ENCODE peak calls at places on chromosomes 1 and 21, in six cellular contexts. I is GM12891, K is HepG2, Z is H1, N is K562, L is GM12878. J is an unnamed sample.

GRCh38 chr21:17495680-17496079 is 17.2 kb upstream of the CXADR start:
- DNase-seq in I (no peak), K (peak; percentile 71), Z (no peak), N (no peak), L (no peak), J (no peak)

GRCh38 chr21:43865471-43866181 is 603 bp downstream of the AGPAT3 start:
- DNase-seq in I (peak; percentile 59), K (no peak), Z (peak; percentile 56), N (peak; percentile 86), L (no peak), J (peak; percentile 76)

GRCh38 chr21:17612565-17613241 is at the start of gene BTG3:
- DNase-seq in I (peak; percentile 86), K (peak; percentile 47), Z (peak; percentile 88), N (peak; percentile 94), L (no peak), J (peak; percentile 82)

GRCh38 chr1:85580046-85580411 is 532 bp upstream of the CCN1 start:
- DNase-seq in I (peak; percentile 18), K (peak; percentile 76), Z (peak; percentile 56), N (no peak), L (no peak), J (no peak)

GRCh38 chr21:14531927-14532326 is 14.2 kb downstream of the SAMSN1 start:
- DNase-seq in I (no peak), K (no peak), Z (no peak), N (no peak), L (no peak), J (no peak)

GRCh38 chr21:38984982-38985422 is 179.3 kb downstream of the ETS2 start:
- DNase-seq in I (no peak), K (no peak), Z (no peak), N (no peak), L (no peak), J (no peak)

GRCh38 chr1:107669996-107670395 is 295.0 kb downstream of the VAV3 start:
- DNase-seq in I (no peak), K (no peak), Z (no peak), N (no peak), L (no peak), J (no peak)

GRCh38 chr21:33071878-33072306 is 2.0 kb downstream of the OLIG1 start:
- DNase-seq in I (no peak), K (no peak), Z (peak; percentile 54), N (no peak), L (no peak), J (no peak)

GRCh38 chr1:162538815-162539431 is 22.6 kb upstream of the UAP1 start:
- DNase-seq in I (no peak), K (peak; percentile 9), Z (no peak), N (no peak), L (no peak), J (no peak)

GRCh38 chr1:238642231-238642630 is 744.1 kb upstream of the CHRM3 start:
- DNase-seq in I (no peak), K (no peak), Z (no peak), N (no peak), L (no peak), J (no peak)

GRCh38 chr1:15064217-15064929 is 89.2 kb upstream of the TMEM51 start:
- DNase-seq in I (no peak), K (no peak), Z (no peak), N (no peak), L (no peak), J (no peak)

GRCh38 chr1:15657026-15657425 is 27.1 kb upstream of the PLEKHM2 start:
- DNase-seq in I (no peak), K (no peak), Z (no peak), N (no peak), L (no peak), J (no peak)

GRCh38 chr21:27480841-27481261 is 514.0 kb upstream of the ADAMTS5 start:
- DNase-seq in I (no peak), K (no peak), Z (no peak), N (no peak), L (no peak), J (no peak)

GRCh38 chr1:203682401-203683383 is 56.1 kb downstream of the ATP2B4 start:
- DNase-seq in I (no peak), K (peak; percentile 84), Z (no peak), N (peak; percentile 59), L (no peak), J (no peak)

GRCh38 chr21:36510911-36511310 is 31.0 kb upstream of the CLDN14 start:
- DNase-seq in I (no peak), K (no peak), Z (no peak), N (no peak), L (no peak), J (no peak)

GRCh38 chr1:91744973-91745648 is 140.8 kb downstream of the TGFBR3 start:
- DNase-seq in I (no peak), K (peak; percentile 75), Z (no peak), N (no peak), L (no peak), J (no peak)

GRCh38 chr1:83086346-83086745 is 912.6 kb downstream of the TTLL7 start:
- DNase-seq in I (no peak), K (no peak), Z (no peak), N (no peak), L (no peak), J (no peak)

GRCh38 chr1:117544509-117545109 is 61.2 kb upstream of the TENT5C start:
- DNase-seq in I (no peak), K (peak; percentile 68), Z (no peak), N (no peak), L (no peak), J (no peak)

GRCh38 chr1:173474097-173474779 is 2.9 kb upstream of the PRDX6 start:
- DNase-seq in I (no peak), K (peak; percentile 74), Z (no peak), N (no peak), L (no peak), J (no peak)

GRCh38 chr1:175511496-175511895 is 231.9 kb downstream of the TNR start:
- DNase-seq in I (no peak), K (no peak), Z (no peak), N (no peak), L (no peak), J (no peak)

GRCh38 chr1:15760520-15761211 is 2.1 kb downstream of the FBLIM1 start:
- DNase-seq in I (no peak), K (no peak), Z (no peak), N (no peak), L (no peak), J (no peak)

GRCh38 chr1:17573518-17574041 is 34.1 kb downstream of the ARHGEF10L start:
- DNase-seq in I (no peak), K (peak; percentile 37), Z (no peak), N (no peak), L (no peak), J (no peak)

GRCh38 chr1:93680121-93681094 is 1.2 kb downstream of the BCAR3 start:
- DNase-seq in I (peak; percentile 72), K (peak; percentile 72), Z (peak; percentile 84), N (peak; percentile 78), L (no peak), J (peak; percentile 77)
- TF ChIP-seq POLR2A in I (no peak), K (no peak), Z (no peak), N (no peak), L (no peak), J (no peak)

GRCh38 chr21:16419188-16419874 is 689.5 kb downstream of the USP25 start:
- DNase-seq in I (no peak), K (peak; percentile 12), Z (no peak), N (no peak), L (no peak), J (no peak)
- TF ChIP-seq POLR2AphosphoS5 in I (no peak), K (no peak), Z (no peak), N (no peak), L (no peak), J (no peak)

GRCh38 chr1:7302126-7302525 is 469.0 kb upstream of the VAMP3 start:
- DNase-seq in I (no peak), K (no peak), Z (peak; percentile 26), N (no peak), L (no peak), J (no peak)

GRCh38 chr1:7301346-7301993 is 469.6 kb upstream of the VAMP3 start:
- DNase-seq in I (no peak), K (no peak), Z (peak; percentile 41), N (no peak), L (no peak), J (no peak)

GRCh38 chr1:7300893-7301292 is 470.2 kb upstream of the VAMP3 start:
- DNase-seq in I (no peak), K (peak; percentile 58), Z (no peak), N (no peak), L (no peak), J (no peak)

GRCh38 chr1:7303554-7304347 is 467.3 kb upstream of the VAMP3 start:
- DNase-seq in I (no peak), K (no peak), Z (peak; percentile 38), N (no peak), L (no peak), J (no peak)

GRCh38 chr1:7302873-7303272 is 468.2 kb upstream of the VAMP3 start:
- DNase-seq in I (no peak), K (no peak), Z (no peak), N (no peak), L (no peak), J (no peak)
- TF ChIP-seq TAF1 in I (no peak), K (no peak), Z (no peak), N (no peak), L (no peak), J (no peak)

GRCh38 chr1:51877434-51878306 is 857 bp downstream of the NRDC start:
- DNase-seq in I (no peak), K (no peak), Z (no peak), N (peak; percentile 40), L (no peak), J (no peak)

GRCh38 chr1:51875291-51875772 is 3.2 kb downstream of the NRDC start:
- DNase-seq in I (no peak), K (no peak), Z (no peak), N (peak; percentile 47), L (no peak), J (no peak)

GRCh38 chr1:51878307-51878615 is 266 bp downstream of the NRDC start:
- DNase-seq in I (no peak), K (no peak), Z (no peak), N (no peak), L (no peak), J (peak; percentile 21)

GRCh38 chr1:51875836-51876235 is 2.7 kb downstream of the NRDC start:
- DNase-seq in I (no peak), K (no peak), Z (no peak), N (no peak), L (no peak), J (no peak)

DNA sequence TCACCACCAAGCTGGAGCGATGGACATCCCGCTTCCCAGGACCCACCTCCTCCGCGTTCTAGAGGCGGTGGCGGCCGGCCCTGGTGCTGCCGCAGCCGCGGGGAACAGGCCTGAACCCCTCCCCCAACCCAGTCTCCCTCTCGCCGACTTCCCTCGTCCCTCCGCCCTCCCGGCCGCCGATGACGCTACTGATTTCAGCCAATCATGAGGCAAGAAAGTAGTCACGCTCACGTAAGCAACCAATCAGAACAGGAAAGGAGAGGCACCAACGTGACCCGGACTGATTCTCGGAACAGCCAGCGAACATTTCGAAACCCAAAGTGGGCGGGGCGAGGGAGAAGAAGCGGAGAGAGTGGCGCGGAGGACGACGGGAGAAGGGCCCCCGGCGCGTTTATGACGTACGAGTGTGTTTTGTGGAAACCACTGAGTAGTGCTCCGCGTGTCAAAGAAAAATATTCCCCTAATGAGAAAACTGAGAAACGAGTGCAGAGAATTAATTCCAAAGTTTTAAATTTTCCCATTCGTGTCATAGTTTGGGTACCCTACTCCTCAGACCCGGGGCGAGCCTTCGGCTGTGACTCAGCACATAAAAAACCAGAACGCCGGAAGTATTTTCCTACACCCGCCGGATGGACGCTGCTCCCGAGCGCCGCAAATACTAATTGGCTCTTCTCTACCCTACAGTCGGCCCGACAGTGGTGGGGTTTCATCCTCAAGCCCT is at the start of gene NRDC:
- DNase-seq in I (peak; percentile 75), K (peak; percentile 100), Z (peak; percentile 99), N (peak; percentile 99), L (peak; percentile 100), J (peak; percentile 77)
- TF ChIP-seq POLR2A in I (peak; percentile 88), K (peak; percentile 82), Z (peak; percentile 73), N (peak; percentile 94), L (peak; percentile 95), J (peak; percentile 96)

J was measured in GM12892.